ENCODE peak calls at places on chromosomes 12 and 14, in seven cellular contexts. J is uterus; N is CD8-positive, alpha-beta T cell; R is left ventricle myocardium inferior; Z is psoas muscle; F is dorsolateral prefrontal cortex; O is Peyer's patch. H is an unnamed sample. For H3K27me3, the result is how much of the 10 kb centered on the place peaks cover.

GRCh38 chr12:67811437-67812361 is 163.2 kb downstream of the DYRK2 start:
- DNase-seq in J (no peak), N (no peak), R (no peak), Z (no peak), F (no peak), O (no peak), H (no peak)

GRCh38 chr12:96221391-96221790 is 27.2 kb downstream of the ELK3 start:
- DNase-seq in J (no peak), N (no peak), R (no peak), Z (no peak), F (no peak), O (no peak), H (no peak)

GRCh38 chr12:89064780-89065179 is 287.5 kb downstream of the DUSP6 start:
- DNase-seq in J (no peak), N (no peak), R (no peak), Z (no peak), F (no peak), O (no peak), H (no peak)

GRCh38 chr14:36976571-36977023 is 195.8 kb downstream of the SLC25A21 start:
- DNase-seq in J (no peak), N (no peak), R (no peak), Z (no peak), F (no peak), O (no peak), H (no peak)

GRCh38 chr12:53867216-53868012 is 71.2 kb upstream of the HOXC13 start:
- DNase-seq in J (no peak), N (no peak), R (no peak), Z (no peak), F (no peak), O (no peak), H (no peak)

GRCh38 chr12:132727091-132727794 is 16.6 kb downstream of the PGAM5 start:
- DNase-seq in J (no peak), N (no peak), R (no peak), Z (no peak), F (no peak), O (no peak), H (no peak)

GRCh38 chr12:22740656-22741350 is 115.8 kb downstream of the ETNK1 start:
- DNase-seq in J (no peak), N (no peak), R (no peak), Z (no peak), F (no peak), O (no peak), H (no peak)

GRCh38 chr12:6834873-6835272 is 5.9 kb upstream of the GNB3 start:
- DNase-seq in J (no peak), N (no peak), R (no peak), Z (no peak), F (no peak), O (no peak), H (no peak)

GRCh38 chr12:118980407-118981014 is 830 bp upstream of the SRRM4 start:
- DNase-seq in J (no peak), N (no peak), R (no peak), Z (no peak), F (peak), O (no peak), H (no peak)

GRCh38 chr14:106417224-106418049 is 891.1 kb downstream of the TMEM121 start:
- DNase-seq in J (no peak), N (peak), R (peak), Z (peak), F (no peak), O (peak), H (no peak)

GRCh38 chr12:6145584-6145983 is 21.1 kb upstream of the VWF start:
- DNase-seq in J (no peak), N (no peak), R (no peak), Z (no peak), F (no peak), O (no peak), H (no peak)

GRCh38 chr14:91237219-91237618 is 7.3 kb downstream of the GPR68 start:
- DNase-seq in J (no peak), N (no peak), R (no peak), Z (no peak), F (no peak), O (no peak), H (no peak)

GRCh38 chr12:57342207-57342691 is 88.6 kb downstream of the R3HDM2 start:
- DNase-seq in J (no peak), N (no peak), R (peak), Z (peak), F (peak), O (no peak), H (peak)

GRCh38 chr12:124829008-124829707 is 34.5 kb downstream of the SCARB1 start:
- DNase-seq in J (no peak), N (no peak), R (no peak), Z (no peak), F (no peak), O (no peak), H (no peak)

GRCh38 chr14:95765016-95765415 is 51.1 kb upstream of the TCL1A start:
- DNase-seq in J (no peak), N (no peak), R (no peak), Z (no peak), F (no peak), O (no peak), H (no peak)

GRCh38 chr14:29930283-29930682 is 2.6 kb upstream of the PRKD1 start:
- DNase-seq in J (no peak), N (no peak), R (no peak), Z (no peak), F (no peak), O (no peak), H (no peak)

GRCh38 chr14:77148510-77149231 is 7.1 kb upstream of the ZDHHC22 start:
- DNase-seq in J (no peak), N (no peak), R (no peak), Z (no peak), F (no peak), O (no peak), H (no peak)

GRCh38 chr12:40253936-40254335 is 29.1 kb downstream of the LRRK2 start:
- DNase-seq in J (no peak), N (no peak), R (no peak), Z (no peak), F (no peak), O (no peak), H (no peak)

GRCh38 chr12:70823182-70823976 is 97.2 kb downstream of the PTPRR start:
- DNase-seq in J (no peak), N (no peak), R (no peak), Z (no peak), F (no peak), O (no peak), H (no peak)

GRCh38 chr12:21526721-21527345 is 737 bp downstream of the SPX start:
- DNase-seq in J (no peak), N (no peak), R (no peak), Z (no peak), F (no peak), O (no peak), H (no peak)

GRCh38 chr12:49346659-49347306 is at the start of gene DNAJC22:
- DNase-seq in J (no peak), N (peak), R (no peak), Z (no peak), F (no peak), O (peak), H (no peak)
- TF ChIP-seq CTCF in J (no peak), N (no peak), R (no peak), Z (no peak), F (no peak), O (no peak), H (no peak)

GRCh38 chr14:100692859-100693558 is 33.7 kb upstream of the DLK1 start:
- DNase-seq in J (no peak), N (no peak), R (no peak), Z (no peak), F (no peak), O (no peak), H (no peak)

GRCh38 chr14:100690672-100691071 is 36.0 kb upstream of the DLK1 start:
- DNase-seq in J (no peak), N (no peak), R (no peak), Z (no peak), F (no peak), O (no peak), H (no peak)

GRCh38 chr14:100693877-100694578 is 32.7 kb upstream of the DLK1 start:
- DNase-seq in J (no peak), N (no peak), R (no peak), Z (no peak), F (no peak), O (no peak), H (no peak)

GRCh38 chr14:100691395-100692025 is 35.2 kb upstream of the DLK1 start:
- DNase-seq in J (no peak), N (no peak), R (no peak), Z (no peak), F (no peak), O (no peak), H (no peak)

DNA sequence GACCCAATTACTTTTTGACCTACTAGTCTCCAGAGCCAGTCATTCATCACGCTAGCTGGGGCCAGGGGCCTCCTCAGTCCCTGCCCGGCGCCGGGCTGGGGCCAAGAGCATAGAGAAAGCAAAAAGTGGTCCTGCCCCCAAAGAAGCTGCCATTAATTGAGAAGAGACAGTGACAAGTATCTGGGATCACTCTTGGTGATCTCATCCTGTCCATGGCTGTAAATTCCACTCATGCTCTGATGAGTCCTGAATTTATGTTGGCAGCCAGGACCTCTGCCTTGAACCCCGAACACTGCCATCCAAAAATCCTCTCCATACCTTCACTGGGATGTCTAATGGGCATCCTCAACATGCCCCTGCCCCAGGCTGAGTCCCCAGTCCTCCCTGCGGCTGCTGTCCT is 34.4 kb upstream of the DLK1 start:
- DNase-seq in J (no peak), N (no peak), R (no peak), Z (no peak), F (no peak), O (no peak), H (no peak)
- H3K27me3 ChIP-seq in J (under half), N (under half), R (half or more), Z (under half), F (under half), O (under half), H (under half)

GRCh38 chr14:54840336-54840735 is 62.3 kb downstream of the GCH1 start:
- DNase-seq in J (no peak), N (no peak), R (no peak), Z (no peak), F (no peak), O (no peak), H (no peak)
- H3K4me3 ChIP-seq in J (no peak), N (no peak), R (no peak), Z (no peak), F (no peak), O (no peak), H (no peak)

GRCh38 chr14:74566174-74567125 is 45.6 kb downstream of the LTBP2 start:
- DNase-seq in J (no peak), N (no peak), R (no peak), Z (no peak), F (no peak), O (peak), H (no peak)

GRCh38 chr14:74562515-74563232 is 49.4 kb downstream of the LTBP2 start:
- DNase-seq in J (no peak), N (no peak), R (no peak), Z (no peak), F (no peak), O (peak), H (no peak)

GRCh38 chr14:74563233-74563585 is 48.8 kb downstream of the LTBP2 start:
- DNase-seq in J (no peak), N (no peak), R (no peak), Z (no peak), F (no peak), O (no peak), H (no peak)

GRCh38 chr14:74567219-74567618 is 44.8 kb downstream of the LTBP2 start:
- DNase-seq in J (no peak), N (no peak), R (no peak), Z (no peak), F (no peak), O (peak), H (no peak)

DNA sequence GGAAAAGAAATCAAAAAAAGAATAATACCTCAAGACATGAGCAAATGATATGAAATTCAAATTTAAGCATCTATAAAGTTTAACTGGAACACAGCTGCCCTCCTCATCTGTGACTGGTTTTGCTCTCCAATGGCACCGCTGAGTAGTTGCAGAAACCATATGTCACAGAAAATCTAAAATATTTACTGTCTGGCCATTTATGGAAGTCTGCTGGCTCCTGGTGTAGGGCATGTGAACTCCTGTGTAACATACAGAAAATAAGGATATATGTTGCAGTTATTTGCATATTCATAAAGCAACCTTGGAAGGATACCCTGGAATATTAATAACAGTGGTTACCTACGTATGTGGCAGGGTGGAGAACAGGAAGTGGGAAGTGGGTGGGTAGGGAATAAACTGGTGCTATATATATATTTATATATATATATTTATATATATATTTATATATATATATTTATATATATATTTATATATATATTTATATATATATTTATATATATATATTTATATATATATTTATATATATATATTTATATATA is 48.3 kb downstream of the LTBP2 start:
- DNase-seq in J (no peak), N (no peak), R (no peak), Z (no peak), F (no peak), O (no peak), H (no peak)
- TF ChIP-seq CTCF in J (no peak), N (no peak), R (no peak), Z (no peak), F (no peak), O (no peak), H (no peak)